ENCODE peak calls at places on chromosomes 3 and 15, in nine cellular contexts. B, O, Q, H, N, A, G, P and L are unnamed samples.

GRCh38 chr3:123397050-123397590 is 51.8 kb downstream of the ADCY5 start:
- ATAC-seq in B (no peak), O (no peak), Q (no peak), H (peak; percentile 13), N (no peak), A (peak; percentile 5), G (peak; percentile 1), P (no peak), L (peak; percentile 32)

GRCh38 chr3:66302288-66302687 is 81.5 kb downstream of the SLC25A26 start:
- ATAC-seq in B (no peak), O (peak; percentile 68), Q (peak; percentile 36), H (no peak), N (peak; percentile 51), A (peak; percentile 43), G (peak; percentile 42), P (no peak), L (no peak)

GRCh38 chr3:143483214-143483613 is 363.6 kb downstream of the CHST2 start:
- ATAC-seq in B (no peak), O (no peak), Q (no peak), H (no peak), N (no peak), A (no peak), G (no peak), P (no peak), L (no peak)

GRCh38 chr3:116517308-116517707 is 72.0 kb upstream of the LSAMP start:
- ATAC-seq in B (no peak), O (no peak), Q (no peak), H (no peak), N (no peak), A (no peak), G (no peak), P (no peak), L (no peak)

GRCh38 chr3:180882115-180882514 is 30.4 kb upstream of the FXR1 start:
- ATAC-seq in B (no peak), O (no peak), Q (no peak), H (no peak), N (no peak), A (no peak), G (no peak), P (no peak), L (no peak)

GRCh38 chr3:190336516-190337189 is 14.4 kb upstream of the CLDN1 start:
- ATAC-seq in B (no peak), O (no peak), Q (no peak), H (no peak), N (peak; percentile 27), A (peak; percentile 43), G (no peak), P (no peak), L (no peak)

GRCh38 chr3:59978979-59979378 is 929.2 kb upstream of the CFAP20DC start:
- ATAC-seq in B (no peak), O (peak; percentile 79), Q (no peak), H (no peak), N (no peak), A (no peak), G (no peak), P (no peak), L (no peak)

GRCh38 chr3:63976166-63976861 is 47.0 kb downstream of the PSMD6 start:
- ATAC-seq in B (peak; percentile 46), O (no peak), Q (peak; percentile 65), H (peak; percentile 47), N (peak; percentile 62), A (peak; percentile 77), G (peak; percentile 51), P (no peak), L (peak; percentile 83)

GRCh38 chr3:156787926-156788663 is 38.1 kb upstream of the LEKR1 start:
- ATAC-seq in B (peak; percentile 64), O (no peak), Q (peak; percentile 87), H (peak; percentile 38), N (no peak), A (peak; percentile 84), G (no peak), P (no peak), L (no peak)

GRCh38 chr15:75360391-75360790 is 8.0 kb downstream of the MAN2C1 start:
- ATAC-seq in B (no peak), O (no peak), Q (no peak), H (no peak), N (no peak), A (no peak), G (no peak), P (no peak), L (no peak)

GRCh38 chr3:97990624-97991277 is 18.5 kb upstream of the RIOX2 start:
- ATAC-seq in B (peak; percentile 50), O (no peak), Q (no peak), H (no peak), N (no peak), A (no peak), G (no peak), P (no peak), L (no peak)

DNA sequence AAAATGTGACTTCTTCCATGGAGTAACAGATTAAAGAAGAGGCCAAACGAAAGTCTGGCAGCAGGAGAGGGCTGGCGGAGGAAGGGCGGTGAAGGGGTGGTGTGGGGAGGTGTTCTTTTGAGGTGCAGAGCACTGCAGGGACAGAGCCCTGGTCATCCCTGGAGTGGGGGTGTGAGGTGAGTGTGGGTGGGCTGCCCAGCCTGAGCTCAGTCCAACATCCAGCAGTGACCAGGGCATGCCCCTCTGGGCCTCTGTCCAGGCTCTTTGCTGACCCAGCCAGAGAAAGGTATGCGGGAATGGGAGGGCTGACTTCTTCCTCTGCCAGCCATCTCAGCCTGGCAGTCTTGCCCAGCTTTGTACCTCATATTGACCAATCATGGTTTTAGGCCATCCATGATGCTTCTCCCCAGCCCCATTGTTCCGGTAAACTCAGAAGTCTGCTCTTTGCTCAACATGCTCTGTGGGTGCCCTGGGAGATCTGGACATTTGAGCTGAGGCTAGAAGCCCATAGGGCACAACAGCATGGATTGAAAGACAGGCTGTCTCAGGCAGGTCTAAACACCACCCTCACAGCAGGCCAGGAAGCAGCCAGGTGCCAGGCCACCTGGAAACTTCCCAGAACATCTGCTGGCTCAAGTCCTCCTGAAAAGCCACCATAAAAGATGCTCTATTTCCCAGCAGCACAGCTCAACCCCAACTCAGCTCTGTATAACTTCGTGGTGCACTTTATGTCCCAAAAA is 25.9 kb upstream of the CXCR6 start:
- ATAC-seq in B (no peak), O (no peak), Q (no peak), H (no peak), N (no peak), A (no peak), G (no peak), P (no peak), L (no peak)
- H3K4me3 ChIP-seq in B (no peak overlapping the region), O (no peak overlapping the region), Q (no peak overlapping the region), H (no peak overlapping the region), N (no peak overlapping the region), A (no peak overlapping the region), G (no peak overlapping the region), P (no peak overlapping the region), L (no peak overlapping the region)

GRCh38 chr3:141915766-141916165 is 39.3 kb downstream of the ATP1B3 start:
- ATAC-seq in B (no peak), O (no peak), Q (no peak), H (no peak), N (no peak), A (no peak), G (no peak), P (no peak), L (no peak)

GRCh38 chr3:141914311-141914710 is 37.9 kb downstream of the ATP1B3 start:
- ATAC-seq in B (no peak), O (no peak), Q (no peak), H (no peak), N (no peak), A (no peak), G (no peak), P (no peak), L (no peak)

GRCh38 chr3:141913150-141913811 is 36.8 kb downstream of the ATP1B3 start:
- ATAC-seq in B (peak; percentile 94), O (peak; percentile 80), Q (peak; percentile 80), H (peak; percentile 79), N (peak; percentile 95), A (peak; percentile 67), G (peak; percentile 64), P (peak; percentile 83), L (no peak)

GRCh38 chr3:141909408-141909807 is 33.0 kb downstream of the ATP1B3 start:
- ATAC-seq in B (no peak), O (no peak), Q (no peak), H (no peak), N (no peak), A (no peak), G (no peak), P (no peak), L (no peak)

DNA sequence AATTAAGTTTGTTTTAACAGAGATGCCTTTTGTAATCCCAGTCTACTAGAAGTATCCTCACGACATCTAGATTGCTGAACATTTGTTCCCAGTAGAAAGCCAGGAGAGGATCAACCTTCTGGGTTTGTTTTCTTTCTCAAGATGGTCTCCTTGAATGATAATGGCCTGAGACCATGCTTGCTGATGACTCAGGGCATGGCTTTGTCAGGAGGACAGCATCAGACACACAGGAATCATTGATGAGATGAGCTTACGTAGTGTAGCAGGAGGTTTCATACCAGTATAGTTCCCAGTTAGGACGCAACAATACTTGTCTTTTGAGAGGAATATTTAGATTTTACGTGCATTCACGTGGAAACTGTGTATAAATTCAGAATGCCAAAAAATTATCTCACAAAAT is 38.6 kb downstream of the ATP1B3 start:
- ATAC-seq in B (no peak), O (no peak), Q (no peak), H (no peak), N (no peak), A (no peak), G (no peak), P (no peak), L (no peak)
- H3K36me3 ChIP-seq in B (peaks cover 89% of the 10 kb centered on the region), O (no peaks in the 10 kb centered on the region), Q (peaks cover 2% of the 10 kb centered on the region), H (no peaks in the 10 kb centered on the region), N (peaks cover 55% of the 10 kb centered on the region), A (peaks cover 49% of the 10 kb centered on the region), G (peaks cover 53% of the 10 kb centered on the region), P (peaks cover 67% of the 10 kb centered on the region), L (peaks cover 67% of the 10 kb centered on the region)

GRCh38 chr3:41327718-41328117 is 128.4 kb downstream of the CTNNB1 start:
- ATAC-seq in B (no peak), O (no peak), Q (no peak), H (no peak), N (no peak), A (no peak), G (no peak), P (no peak), L (no peak)

GRCh38 chr3:41330465-41330864 is 131.2 kb downstream of the CTNNB1 start:
- ATAC-seq in B (no peak), O (no peak), Q (no peak), H (no peak), N (no peak), A (no peak), G (no peak), P (no peak), L (no peak)

GRCh38 chr3:41328916-41329315 is 129.6 kb downstream of the CTNNB1 start:
- ATAC-seq in B (no peak), O (no peak), Q (no peak), H (no peak), N (no peak), A (no peak), G (no peak), P (no peak), L (no peak)

GRCh38 chr3:41331023-41331422 is 131.7 kb downstream of the CTNNB1 start:
- ATAC-seq in B (no peak), O (no peak), Q (no peak), H (no peak), N (no peak), A (no peak), G (no peak), P (no peak), L (no peak)

GRCh38 chr3:41329881-41330280 is 130.6 kb downstream of the CTNNB1 start:
- ATAC-seq in B (no peak), O (no peak), Q (no peak), H (no peak), N (no peak), A (no peak), G (no peak), P (no peak), L (no peak)
- H3K27ac ChIP-seq in B (no peak overlapping the region), O (no peak overlapping the region), Q (no peak overlapping the region), H (no peak overlapping the region), N (no peak overlapping the region), A (no peak overlapping the region), G (no peak overlapping the region), P (no peak overlapping the region), L (no peak overlapping the region)

GRCh38 chr15:22961661-22962221 is 18.4 kb downstream of the CYFIP1 start:
- ATAC-seq in B (no peak), O (no peak), Q (no peak), H (peak; percentile 67), N (no peak), A (peak; percentile 19), G (no peak), P (no peak), L (no peak)
- H3K4me3 ChIP-seq in B (no peak overlapping the region), O (no peak overlapping the region), Q (no peak overlapping the region), H (no peak overlapping the region), N (no peak overlapping the region), A (no peak overlapping the region), G (peak overlapping the region; percentile 14), P (no peak overlapping the region), L (no peak overlapping the region)